ENCODE peak calls at places on chromosomes 6 and 20, in six cellular contexts. One of them, this sample, is unnamed. For H3K27me3, the result is how much of the 10 kb centered on the place peaks cover.

GRCh38 chr6:160202411-160202810 is 56.2 kb downstream of the SLC22A2 start:
- DNase-seq in GM12878: no peak
- DNase-seq in K562: no peak
- DNase-seq in HCT116: no peak
- DNase-seq in H1: no peak
- DNase-seq in HepG2: no peak
- DNase-seq in this sample: no peak

GRCh38 chr6:10793695-10794094 is 44.6 kb downstream of the MAK start:
- DNase-seq in GM12878: no peak
- DNase-seq in K562: no peak
- DNase-seq in HCT116: no peak
- DNase-seq in H1: no peak
- DNase-seq in HepG2: no peak
- DNase-seq in this sample: no peak

GRCh38 chr20:51553897-51554504 is 11.5 kb upstream of the NFATC2 start:
- DNase-seq in GM12878: no peak
- DNase-seq in K562: no peak
- DNase-seq in HCT116: no peak
- DNase-seq in H1: no peak
- DNase-seq in HepG2: no peak
- DNase-seq in this sample: no peak

GRCh38 chr6:135053433-135053832 is 1.2 kb downstream of the HBS1L start:
- DNase-seq in GM12878: no peak
- DNase-seq in K562: peak
- DNase-seq in HCT116: no peak
- DNase-seq in H1: no peak
- DNase-seq in HepG2: no peak
- DNase-seq in this sample: no peak

GRCh38 chr20:4546786-4547185 is 174.9 kb upstream of the PRND start:
- DNase-seq in GM12878: no peak
- DNase-seq in K562: no peak
- DNase-seq in HCT116: peak
- DNase-seq in H1: no peak
- DNase-seq in HepG2: no peak
- DNase-seq in this sample: no peak

GRCh38 chr6:34489229-34489805 is 23.4 kb downstream of the PACSIN1 start:
- DNase-seq in GM12878: no peak
- DNase-seq in K562: no peak
- DNase-seq in HCT116: no peak
- DNase-seq in H1: no peak
- DNase-seq in HepG2: no peak
- DNase-seq in this sample: no peak

GRCh38 chr6:105191351-105191750 is 11.5 kb upstream of the POPDC3 start:
- DNase-seq in GM12878: no peak
- DNase-seq in K562: no peak
- DNase-seq in HCT116: no peak
- DNase-seq in H1: no peak
- DNase-seq in HepG2: no peak
- DNase-seq in this sample: no peak

GRCh38 chr6:148760143-148760505 is 13.3 kb downstream of the UST start:
- DNase-seq in GM12878: no peak
- DNase-seq in K562: no peak
- DNase-seq in HCT116: no peak
- DNase-seq in H1: no peak
- DNase-seq in HepG2: no peak
- DNase-seq in this sample: no peak

GRCh38 chr6:38027685-38028373 is 208.3 kb downstream of the ZFAND3 start:
- DNase-seq in GM12878: no peak
- DNase-seq in K562: peak
- DNase-seq in HCT116: no peak
- DNase-seq in H1: no peak
- DNase-seq in HepG2: no peak
- DNase-seq in this sample: no peak

GRCh38 chr20:434221-434620 is 26.1 kb downstream of the RBCK1 start:
- DNase-seq in GM12878: no peak
- DNase-seq in K562: no peak
- DNase-seq in HCT116: no peak
- DNase-seq in H1: peak
- DNase-seq in HepG2: no peak
- DNase-seq in this sample: peak

GRCh38 chr6:166512567-166512966 is 73.9 kb downstream of the RAMACL start:
- DNase-seq in GM12878: no peak
- DNase-seq in K562: peak
- DNase-seq in HCT116: peak
- DNase-seq in H1: no peak
- DNase-seq in HepG2: no peak
- DNase-seq in this sample: no peak

GRCh38 chr6:45569210-45569945 is 191.6 kb upstream of the SUPT3H start:
- DNase-seq in GM12878: no peak
- DNase-seq in K562: no peak
- DNase-seq in HCT116: no peak
- DNase-seq in H1: no peak
- DNase-seq in HepG2: no peak
- DNase-seq in this sample: no peak

GRCh38 chr20:47568019-47568418 is 66.3 kb downstream of the NCOA3 start:
- DNase-seq in GM12878: no peak
- DNase-seq in K562: no peak
- DNase-seq in HCT116: no peak
- DNase-seq in H1: no peak
- DNase-seq in HepG2: peak
- DNase-seq in this sample: no peak
- TF ChIP-seq ZNF274 in GM12878: no peak
- TF ChIP-seq ZNF274 in K562: no peak
- TF ChIP-seq ZNF274 in HCT116: no peak
- TF ChIP-seq ZNF274 in H1: no peak
- TF ChIP-seq ZNF274 in HepG2: no peak
- TF ChIP-seq ZNF274 in this sample: no peak

GRCh38 chr20:63253438-63254236 is 626 bp downstream of the NKAIN4 start:
- DNase-seq in GM12878: no peak
- DNase-seq in K562: no peak
- DNase-seq in HCT116: no peak
- DNase-seq in H1: no peak
- DNase-seq in HepG2: no peak
- DNase-seq in this sample: peak
- H3K27me3 ChIP-seq in GM12878: under half
- H3K27me3 ChIP-seq in K562: half or more
- H3K27me3 ChIP-seq in HCT116: under half
- H3K27me3 ChIP-seq in H1: under half
- H3K27me3 ChIP-seq in HepG2: under half
- H3K27me3 ChIP-seq in this sample: under half

GRCh38 chr6:141265748-141266647 is 866.7 kb upstream of the GJE1 start:
- DNase-seq in GM12878: no peak
- DNase-seq in K562: no peak
- DNase-seq in HCT116: no peak
- DNase-seq in H1: no peak
- DNase-seq in HepG2: peak
- DNase-seq in this sample: no peak

GRCh38 chr6:141261672-141262060 is 871.1 kb upstream of the GJE1 start:
- DNase-seq in GM12878: no peak
- DNase-seq in K562: no peak
- DNase-seq in HCT116: no peak
- DNase-seq in H1: no peak
- DNase-seq in HepG2: no peak
- DNase-seq in this sample: no peak

GRCh38 chr6:141261016-141261671 is 871.6 kb upstream of the GJE1 start:
- DNase-seq in GM12878: no peak
- DNase-seq in K562: no peak
- DNase-seq in HCT116: no peak
- DNase-seq in H1: no peak
- DNase-seq in HepG2: no peak
- DNase-seq in this sample: no peak

GRCh38 chr6:141267420-141267819 is 865.3 kb upstream of the GJE1 start:
- DNase-seq in GM12878: no peak
- DNase-seq in K562: no peak
- DNase-seq in HCT116: no peak
- DNase-seq in H1: no peak
- DNase-seq in HepG2: no peak
- DNase-seq in this sample: no peak

DNA sequence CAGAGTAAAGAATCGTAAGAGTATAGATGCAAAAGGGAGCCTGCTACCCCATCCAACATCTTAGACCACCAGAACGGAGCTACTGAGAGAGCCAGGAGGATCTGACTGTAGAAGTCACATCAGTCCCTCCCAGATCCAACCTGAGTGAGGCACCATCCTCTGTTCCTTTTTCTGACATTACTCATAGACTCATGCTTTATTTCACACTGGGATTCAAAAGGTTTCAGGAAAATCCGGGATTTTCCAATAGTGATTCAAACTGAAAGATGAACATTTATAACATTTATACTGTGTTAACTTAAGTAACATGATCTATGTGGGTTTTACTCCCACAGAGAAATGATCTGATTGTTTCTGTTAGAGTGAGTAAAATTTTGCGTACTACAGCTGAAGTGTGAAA is 868.6 kb upstream of the GJE1 start:
- DNase-seq in GM12878: no peak
- DNase-seq in K562: no peak
- DNase-seq in HCT116: no peak
- DNase-seq in H1: no peak
- DNase-seq in HepG2: no peak
- DNase-seq in this sample: no peak
- TF ChIP-seq ZNF274 in GM12878: no peak
- TF ChIP-seq ZNF274 in K562: no peak
- TF ChIP-seq ZNF274 in HCT116: no peak
- TF ChIP-seq ZNF274 in H1: no peak
- TF ChIP-seq ZNF274 in HepG2: no peak
- TF ChIP-seq ZNF274 in this sample: no peak

DNA sequence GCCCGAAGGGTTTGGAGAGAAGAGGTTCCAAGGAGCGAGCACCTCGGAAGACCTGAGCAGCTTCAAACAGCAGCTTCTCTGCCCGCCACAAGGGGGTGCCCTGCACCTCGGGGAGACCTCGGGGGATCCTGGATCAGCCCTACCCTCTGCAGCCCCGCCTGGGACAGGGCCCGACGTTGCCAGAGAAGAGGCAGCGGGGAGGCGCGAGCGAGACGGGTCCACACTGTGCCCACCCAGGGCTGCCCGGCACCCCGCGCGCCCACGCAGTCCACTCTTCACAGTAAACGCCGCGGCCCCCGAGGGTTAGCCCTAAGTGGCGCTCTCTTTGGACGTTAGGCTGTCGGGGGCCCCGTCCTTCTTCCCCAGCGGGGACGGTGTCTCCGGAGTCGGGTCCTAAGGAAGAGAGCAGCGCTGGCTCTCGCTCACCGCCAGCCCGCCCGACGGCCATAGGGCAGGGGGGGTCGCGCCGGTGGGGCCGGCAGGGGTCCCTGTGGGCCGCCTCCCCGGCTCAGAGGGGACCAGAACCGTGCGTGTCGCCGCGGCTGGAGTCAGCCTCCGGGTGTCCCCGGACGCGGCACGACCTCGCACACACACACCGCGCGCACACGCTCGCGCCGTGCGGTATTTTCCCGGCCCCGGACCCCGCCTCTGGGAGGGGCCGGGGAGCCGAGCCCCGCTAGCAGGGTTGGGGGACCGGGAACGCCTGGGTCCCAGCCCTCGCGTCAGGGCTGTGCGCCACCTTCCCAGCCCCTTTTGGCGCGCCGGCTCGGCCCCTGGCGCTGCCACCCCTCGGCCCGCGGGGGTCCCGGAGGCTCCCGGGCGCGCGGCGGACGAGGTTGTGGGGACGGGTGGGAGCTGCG is 929 bp downstream of the CDH22 start:
- DNase-seq in GM12878: no peak
- DNase-seq in K562: peak
- DNase-seq in HCT116: no peak
- DNase-seq in H1: peak
- DNase-seq in HepG2: peak
- DNase-seq in this sample: peak
- H3K27me3 ChIP-seq in GM12878: under half
- H3K27me3 ChIP-seq in K562: half or more
- H3K27me3 ChIP-seq in HCT116: under half
- H3K27me3 ChIP-seq in H1: under half
- H3K27me3 ChIP-seq in HepG2: under half
- H3K27me3 ChIP-seq in this sample: half or more

GRCh38 chr20:47265214-47265613 is 91.3 kb downstream of the ZMYND8 start:
- DNase-seq in GM12878: no peak
- DNase-seq in K562: no peak
- DNase-seq in HCT116: no peak
- DNase-seq in H1: no peak
- DNase-seq in HepG2: no peak
- DNase-seq in this sample: no peak

GRCh38 chr20:47262008-47262364 is 94.5 kb downstream of the ZMYND8 start:
- DNase-seq in GM12878: peak
- DNase-seq in K562: no peak
- DNase-seq in HCT116: no peak
- DNase-seq in H1: no peak
- DNase-seq in HepG2: no peak
- DNase-seq in this sample: no peak

GRCh38 chr20:47262365-47263013 is 94.0 kb downstream of the ZMYND8 start:
- DNase-seq in GM12878: peak
- DNase-seq in K562: no peak
- DNase-seq in HCT116: no peak
- DNase-seq in H1: no peak
- DNase-seq in HepG2: no peak
- DNase-seq in this sample: no peak

GRCh38 chr20:47263502-47264084 is 92.9 kb downstream of the ZMYND8 start:
- DNase-seq in GM12878: peak
- DNase-seq in K562: no peak
- DNase-seq in HCT116: no peak
- DNase-seq in H1: no peak
- DNase-seq in HepG2: no peak
- DNase-seq in this sample: no peak

DNA sequence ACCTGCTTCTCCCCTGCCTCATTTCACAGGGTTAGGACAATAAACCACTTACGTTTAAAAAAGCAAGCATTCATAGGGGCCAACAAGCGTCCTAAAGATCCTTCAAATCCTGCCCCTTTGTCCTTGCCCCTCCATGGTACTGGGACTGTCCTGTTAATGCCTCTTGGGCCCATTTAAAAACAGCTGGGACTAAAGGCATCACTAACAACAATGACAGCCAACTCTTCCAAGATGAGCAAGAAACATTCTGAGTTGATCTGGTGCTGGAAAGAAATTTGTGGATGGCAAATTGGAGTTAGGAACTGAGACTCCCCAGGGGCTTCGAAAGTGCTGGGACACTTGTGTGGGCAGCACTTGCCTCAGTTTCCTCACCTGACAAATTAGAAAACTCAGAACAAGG is 93.4 kb downstream of the ZMYND8 start:
- DNase-seq in GM12878: no peak
- DNase-seq in K562: no peak
- DNase-seq in HCT116: no peak
- DNase-seq in H1: no peak
- DNase-seq in HepG2: no peak
- DNase-seq in this sample: no peak
- TF ChIP-seq ZNF274 in GM12878: no peak
- TF ChIP-seq ZNF274 in K562: no peak
- TF ChIP-seq ZNF274 in HCT116: no peak
- TF ChIP-seq ZNF274 in H1: no peak
- TF ChIP-seq ZNF274 in HepG2: no peak
- TF ChIP-seq ZNF274 in this sample: no peak

This sample was measured in NT2/D1.